ENCODE peak calls at places on chromosomes 2 and 18, in eight cellular contexts. One of them, this sample, is unnamed.

GRCh38 chr2:153935511-153935910 is 63.8 kb downstream of the GALNT13 start:
- DNase-seq in tibial artery: no peak
- DNase-seq in AG08395: no peak
- DNase-seq in GM19239: no peak
- DNase-seq in cardiac fibroblast: no peak
- DNase-seq in activated CD4-positive, alpha-beta T cell treated with anti-CD3 and anti-CD28 coated beads, Interleukin-2, amount 50 U/mL, for 48 hours: no peak
- DNase-seq in hippocampal formation: no peak
- DNase-seq in NCI-H1092 treated with DMSO at 0.1 percent for 48 hours: no peak
- DNase-seq in this sample: no peak

GRCh38 chr2:80852808-80853139 is 548.2 kb upstream of the LRRTM1 start:
- DNase-seq in AG08395: no peak
- DNase-seq in tibial artery: no peak
- DNase-seq in activated CD4-positive, alpha-beta T cell treated with anti-CD3 and anti-CD28 coated beads, Interleukin-2, amount 50 U/mL, for 48 hours: no peak
- DNase-seq in cardiac fibroblast: no peak
- DNase-seq in GM19239: no peak
- DNase-seq in hippocampal formation: no peak
- DNase-seq in NCI-H1092 treated with DMSO at 0.1 percent for 48 hours: no peak
- DNase-seq in this sample: no peak

GRCh38 chr2:1286929-1287328 is 126.3 kb upstream of the TPO start:
- DNase-seq in AG08395: no peak
- DNase-seq in activated CD4-positive, alpha-beta T cell treated with anti-CD3 and anti-CD28 coated beads, Interleukin-2, amount 50 U/mL, for 48 hours: no peak
- DNase-seq in hippocampal formation: no peak
- DNase-seq in cardiac fibroblast: no peak
- DNase-seq in GM19239: no peak
- DNase-seq in tibial artery: no peak
- DNase-seq in NCI-H1092 treated with DMSO at 0.1 percent for 48 hours: no peak
- DNase-seq in this sample: no peak

GRCh38 chr2:160715428-160715827 is 221.8 kb upstream of the RBMS1 start:
- DNase-seq in hippocampal formation: no peak
- DNase-seq in activated CD4-positive, alpha-beta T cell treated with anti-CD3 and anti-CD28 coated beads, Interleukin-2, amount 50 U/mL, for 48 hours: no peak
- DNase-seq in NCI-H1092 treated with DMSO at 0.1 percent for 48 hours: no peak
- DNase-seq in GM19239: no peak
- DNase-seq in tibial artery: no peak
- DNase-seq in AG08395: no peak
- DNase-seq in cardiac fibroblast: peak
- DNase-seq in this sample: no peak

GRCh38 chr18:10046178-10046807 is 132.5 kb downstream of the VAPA start:
- DNase-seq in hippocampal formation: no peak
- DNase-seq in activated CD4-positive, alpha-beta T cell treated with anti-CD3 and anti-CD28 coated beads, Interleukin-2, amount 50 U/mL, for 48 hours: no peak
- DNase-seq in NCI-H1092 treated with DMSO at 0.1 percent for 48 hours: no peak
- DNase-seq in tibial artery: peak
- DNase-seq in GM19239: no peak
- DNase-seq in AG08395: no peak
- DNase-seq in cardiac fibroblast: no peak
- DNase-seq in this sample: no peak

GRCh38 chr2:160582481-160583161 is 89.0 kb upstream of the RBMS1 start:
- DNase-seq in tibial artery: no peak
- DNase-seq in NCI-H1092 treated with DMSO at 0.1 percent for 48 hours: no peak
- DNase-seq in activated CD4-positive, alpha-beta T cell treated with anti-CD3 and anti-CD28 coated beads, Interleukin-2, amount 50 U/mL, for 48 hours: no peak
- DNase-seq in cardiac fibroblast: peak
- DNase-seq in hippocampal formation: no peak
- DNase-seq in AG08395: peak
- DNase-seq in GM19239: no peak
- DNase-seq in this sample: no peak

GRCh38 chr18:2536493-2536892 is 34.8 kb downstream of the METTL4 start:
- DNase-seq in GM19239: no peak
- DNase-seq in AG08395: peak
- DNase-seq in activated CD4-positive, alpha-beta T cell treated with anti-CD3 and anti-CD28 coated beads, Interleukin-2, amount 50 U/mL, for 48 hours: no peak
- DNase-seq in tibial artery: no peak
- DNase-seq in NCI-H1092 treated with DMSO at 0.1 percent for 48 hours: no peak
- DNase-seq in cardiac fibroblast: peak
- DNase-seq in hippocampal formation: no peak
- DNase-seq in this sample: no peak

GRCh38 chr2:30040147-30040546 is 106.7 kb upstream of the YPEL5 start:
- DNase-seq in NCI-H1092 treated with DMSO at 0.1 percent for 48 hours: no peak
- DNase-seq in tibial artery: no peak
- DNase-seq in GM19239: no peak
- DNase-seq in AG08395: no peak
- DNase-seq in activated CD4-positive, alpha-beta T cell treated with anti-CD3 and anti-CD28 coated beads, Interleukin-2, amount 50 U/mL, for 48 hours: peak
- DNase-seq in cardiac fibroblast: no peak
- DNase-seq in hippocampal formation: no peak
- DNase-seq in this sample: no peak